ENCODE peak calls at places on chromosomes 4 and X, in four cellular contexts. N, K, D and U are unnamed samples.
A peak's percentile ranks its signal among the peaks of the same experiment; 100 is the strongest.

GRCh38 chrX:135327299-135327698 is 18.0 kb downstream of the ETDC start:
- DNase-seq in N (no peak), K (no peak), D (peak; percentile 43), U (no peak)

GRCh38 chr4:17033256-17034245 is 135.1 kb upstream of the LDB2 start:
- DNase-seq in N (no peak), K (no peak), D (no peak), U (no peak)

GRCh38 chr4:76535603-76536380 is 100.8 kb downstream of the SHROOM3 start:
- DNase-seq in N (no peak), K (no peak), D (no peak), U (no peak)

GRCh38 chr4:3312362-3312761 is 19.5 kb downstream of the RGS12 start:
- DNase-seq in N (no peak), K (no peak), D (no peak), U (no peak)

GRCh38 chrX:10111364-10112148 is 45.2 kb upstream of the CLCN4 start:
- DNase-seq in N (no peak), K (peak; percentile 42), D (no peak), U (no peak)

GRCh38 chrX:13069771-13070410 is 25.5 kb upstream of the FAM9C start:
- DNase-seq in N (no peak), K (no peak), D (no peak), U (no peak)

GRCh38 chr4:153222790-153223417 is 18.7 kb downstream of the TRIM2 start:
- DNase-seq in N (no peak), K (peak; percentile 41), D (no peak), U (peak; percentile 64)

GRCh38 chr4:139645458-139645857 is 20.2 kb upstream of the MGST2 start:
- DNase-seq in N (peak; percentile 43), K (no peak), D (peak; percentile 93), U (no peak)

GRCh38 chr4:54152846-54153600 is 53.1 kb downstream of the GSX2 start:
- DNase-seq in N (no peak), K (no peak), D (no peak), U (no peak)

GRCh38 chr4:2891294-2891693 is 47.6 kb downstream of the ADD1 start:
- DNase-seq in N (no peak), K (no peak), D (no peak), U (no peak)

GRCh38 chr4:41693629-41694028 is 54.9 kb downstream of the PHOX2B start:
- DNase-seq in N (peak; percentile 9), K (no peak), D (no peak), U (no peak)

GRCh38 chrX:15849555-15849954 is 5.1 kb downstream of the AP1S2 start:
- DNase-seq in N (peak; percentile 11), K (no peak), D (no peak), U (no peak)

GRCh38 chr4:629916-630641 is 4.7 kb downstream of the PDE6B start:
- DNase-seq in N (no peak), K (no peak), D (no peak), U (no peak)

GRCh38 chr4:100372432-100372831 is 145.4 kb downstream of the EMCN start:
- DNase-seq in N (peak; percentile 1), K (no peak), D (no peak), U (no peak)

GRCh38 chr4:108336076-108336475 is 167.3 kb upstream of the LEF1 start:
- DNase-seq in N (no peak), K (no peak), D (peak; percentile 36), U (no peak)

GRCh38 chr4:82799006-82799881 is 648 bp upstream of the SCD5 start:
- DNase-seq in N (no peak), K (no peak), D (no peak), U (no peak)

GRCh38 chr4:37803348-37803973 is 23.0 kb upstream of the PGM2 start:
- DNase-seq in N (no peak), K (peak; percentile 32), D (no peak), U (no peak)

GRCh38 chr4:61086357-61086756 is 113.8 kb upstream of the ADGRL3 start:
- DNase-seq in N (no peak), K (no peak), D (no peak), U (no peak)

GRCh38 chrX:110216027-110216426 is 101.9 kb downstream of the AMMECR1 start:
- DNase-seq in N (peak; percentile 20), K (no peak), D (no peak), U (no peak)

GRCh38 chr4:173525118-173526033 is 4.7 kb downstream of the HAND2 start:
- DNase-seq in N (no peak), K (no peak), D (no peak), U (no peak)

GRCh38 chrX:124791492-124792095 is 445.2 kb downstream of the SH2D1A start:
- DNase-seq in N (no peak), K (no peak), D (no peak), U (no peak)

GRCh38 chr4:26005764-26006163 is 91.7 kb downstream of the SMIM20 start:
- DNase-seq in N (no peak), K (no peak), D (no peak), U (no peak)

GRCh38 chr4:71974681-71975080 is 57.1 kb upstream of the NPFFR2 start:
- DNase-seq in N (no peak), K (no peak), D (peak; percentile 2), U (no peak)

GRCh38 chrX:53287493-53288138 is 6.2 kb upstream of the IQSEC2 start:
- DNase-seq in N (no peak), K (peak; percentile 66), D (no peak), U (no peak)

GRCh38 chr4:55865228-55865806 is 11.9 kb downstream of the EXOC1 start:
- DNase-seq in N (no peak), K (no peak), D (no peak), U (no peak)

GRCh38 chrX:144616317-144616716 is 631.0 kb upstream of the SPANXN1 start:
- DNase-seq in N (no peak), K (no peak), D (peak; percentile 0), U (no peak)

GRCh38 chr4:3483471-3483921 is 20.4 kb downstream of the DOK7 start:
- DNase-seq in N (no peak), K (peak; percentile 84), D (no peak), U (no peak)

GRCh38 chr4:85265234-85265633 is 209.7 kb upstream of the ARHGAP24 start:
- DNase-seq in N (no peak), K (no peak), D (no peak), U (no peak)

GRCh38 chrX:31500920-31501319 is 429.1 kb upstream of the FTHL17 start:
- DNase-seq in N (no peak), K (no peak), D (no peak), U (no peak)

GRCh38 chrX:132940727-132941162 is 17.7 kb downstream of the HS6ST2 start:
- DNase-seq in N (no peak), K (no peak), D (no peak), U (no peak)

GRCh38 chr4:125891597-125892258 is 577.0 kb downstream of the FAT4 start:
- DNase-seq in N (no peak), K (no peak), D (no peak), U (no peak)

GRCh38 chrX:145923376-145923775 is 105.7 kb downstream of the SLITRK2 start:
- DNase-seq in N (no peak), K (no peak), D (no peak), U (no peak)

GRCh38 chr4:183887351-183887750 is 17.8 kb upstream of the STOX2 start:
- DNase-seq in N (no peak), K (no peak), D (no peak), U (no peak)

GRCh38 chr4:180058731-180059215 is 2184.4 kb upstream of the TENM3 start:
- DNase-seq in N (peak; percentile 10), K (peak; percentile 5), D (no peak), U (no peak)

GRCh38 chr4:158825443-158826036 is 56.7 kb downstream of the FNIP2 start:
- DNase-seq in N (no peak), K (no peak), D (no peak), U (no peak)

GRCh38 chr4:133668061-133668851 is 519.2 kb downstream of the PCDH10 start:
- DNase-seq in N (no peak), K (no peak), D (no peak), U (no peak)

GRCh38 chr4:94491322-94491721 is 39.6 kb downstream of the PDLIM5 start:
- DNase-seq in N (no peak), K (no peak), D (no peak), U (no peak)